ENCODE peak calls at places on chromosomes 6 and 20, in ten cellular contexts. U, W, P, K, S, X, N, G, F and C are unnamed samples.

GRCh38 chr6:37575221-37575620 is 75.5 kb upstream of the CCDC167 start:
- DNase-seq in U (no peak), W (no peak), P (no peak), K (no peak), S (no peak), X (no peak), N (no peak), G (no peak), F (no peak), C (no peak)

GRCh38 chr6:98941319-98941718 is 6.4 kb downstream of the FBXL4 start:
- DNase-seq in U (peak; percentile 8), W (no peak), P (no peak), K (no peak), S (no peak), X (no peak), N (no peak), G (no peak), F (no peak), C (no peak)

GRCh38 chr6:135162678-135163439 is 18.2 kb upstream of the MYB start:
- DNase-seq in U (peak; percentile 42), W (no peak), P (no peak), K (peak; percentile 27), S (no peak), X (no peak), N (no peak), G (no peak), F (no peak), C (no peak)

GRCh38 chr20:41030536-41031242 is 2.1 kb downstream of the TOP1 start:
- DNase-seq in U (no peak), W (no peak), P (no peak), K (no peak), S (no peak), X (no peak), N (no peak), G (no peak), F (no peak), C (no peak)

GRCh38 chr6:163231356-163232014 is 183.0 kb upstream of the QKI start:
- DNase-seq in U (no peak), W (no peak), P (no peak), K (no peak), S (no peak), X (no peak), N (peak; percentile 61), G (no peak), F (no peak), C (no peak)

GRCh38 chr20:53382263-53382844 is 211.3 kb downstream of the ZNF217 start:
- DNase-seq in U (no peak), W (no peak), P (no peak), K (no peak), S (no peak), X (no peak), N (no peak), G (no peak), F (no peak), C (no peak)

GRCh38 chr6:139701003-139701402 is 326.6 kb upstream of the CITED2 start:
- DNase-seq in U (no peak), W (no peak), P (no peak), K (no peak), S (no peak), X (no peak), N (no peak), G (no peak), F (no peak), C (no peak)

GRCh38 chr6:84762941-84763396 is 1.4 kb downstream of the TBX18 start:
- DNase-seq in U (no peak), W (no peak), P (no peak), K (no peak), S (peak; percentile 33), X (no peak), N (peak; percentile 43), G (peak; percentile 40), F (no peak), C (no peak)

GRCh38 chr20:5864873-5865582 is 85.3 kb downstream of the TRMT6 start:
- DNase-seq in U (peak; percentile 42), W (no peak), P (no peak), K (no peak), S (peak; percentile 43), X (no peak), N (no peak), G (no peak), F (no peak), C (peak; percentile 49)

GRCh38 chr20:37774143-37774542 is 80.3 kb downstream of the CTNNBL1 start:
- DNase-seq in U (no peak), W (no peak), P (no peak), K (no peak), S (no peak), X (no peak), N (no peak), G (no peak), F (no peak), C (no peak)

GRCh38 chr6:73394577-73395354 is at the start of gene DDX43:
- DNase-seq in U (peak; percentile 35), W (peak; percentile 79), P (no peak), K (no peak), S (peak; percentile 65), X (no peak), N (peak; percentile 81), G (peak; percentile 63), F (peak; percentile 22), C (peak; percentile 81)

GRCh38 chr20:31605902-31606677 is 1.0 kb downstream of the ID1 start:
- DNase-seq in U (peak; percentile 38), W (no peak), P (no peak), K (peak; percentile 27), S (peak; percentile 32), X (no peak), N (peak; percentile 63), G (peak; percentile 47), F (peak; percentile 30), C (no peak)

GRCh38 chr6:149140137-149140909 is 177.2 kb upstream of the TAB2 start:
- DNase-seq in U (no peak), W (peak; percentile 75), P (no peak), K (no peak), S (no peak), X (no peak), N (no peak), G (no peak), F (peak; percentile 25), C (no peak)

GRCh38 chr6:6003334-6004146 is 3.2 kb downstream of the NRN1 start:
- DNase-seq in U (no peak), W (no peak), P (no peak), K (peak; percentile 17), S (no peak), X (no peak), N (peak; percentile 63), G (peak; percentile 34), F (no peak), C (peak; percentile 59)

GRCh38 chr6:168025831-168026325 is 28.4 kb downstream of the KIF25 start:
- DNase-seq in U (no peak), W (no peak), P (no peak), K (no peak), S (no peak), X (no peak), N (no peak), G (no peak), F (no peak), C (no peak)

GRCh38 chr6:165191461-165191860 is 117.9 kb downstream of the C6orf118 start:
- DNase-seq in U (no peak), W (no peak), P (no peak), K (no peak), S (no peak), X (no peak), N (no peak), G (no peak), F (no peak), C (no peak)

GRCh38 chr20:34536798-34537394 is 20.7 kb downstream of the DYNLRB1 start:
- DNase-seq in U (no peak), W (no peak), P (no peak), K (no peak), S (no peak), X (no peak), N (peak; percentile 65), G (peak; percentile 59), F (no peak), C (no peak)

GRCh38 chr6:3612341-3613041 is 139.0 kb downstream of the PXDC1 start:
- DNase-seq in U (peak; percentile 78), W (no peak), P (no peak), K (peak; percentile 82), S (no peak), X (no peak), N (no peak), G (no peak), F (no peak), C (no peak)

GRCh38 chr6:125746019-125746414 is 3.4 kb upstream of the HEY2 start:
- DNase-seq in U (no peak), W (no peak), P (no peak), K (no peak), S (no peak), X (no peak), N (no peak), G (no peak), F (no peak), C (no peak)

GRCh38 chr6:169620171-169621125 is 81.4 kb downstream of the WDR27 start:
- DNase-seq in U (peak; percentile 20), W (no peak), P (no peak), K (no peak), S (no peak), X (no peak), N (peak; percentile 21), G (no peak), F (no peak), C (no peak)

GRCh38 chr6:96015321-96015790 is 418 bp upstream of the FUT9 start:
- DNase-seq in U (peak; percentile 34), W (no peak), P (peak; percentile 71), K (peak; percentile 97), S (no peak), X (no peak), N (no peak), G (no peak), F (no peak), C (no peak)